ENCODE peak calls at places on chromosomes 6 and 20, in eight cellular contexts. U is CD8-positive, alpha-beta memory T cell; G is effector memory CD4-positive, alpha-beta T cell; Z is fibroblast of lung; P is naive thymus-derived CD4-positive, alpha-beta T cell; W is Panc1; E is GM23338; X is tibial artery. C is an unnamed sample.
A peak's percentile ranks its signal among the peaks of the same experiment; 100 is the strongest.

GRCh38 chr6:34580707-34581560 is 24.8 kb upstream of the SPDEF start:
- DNase-seq in U (no peak), G (no peak), Z (peak; percentile 50), P (no peak), W (no peak), E (no peak), X (no peak), C (no peak)

GRCh38 chr20:53736757-53737403 is 143.2 kb upstream of the ZNF217 start:
- DNase-seq in U (no peak), G (no peak), Z (no peak), P (no peak), W (peak; percentile 57), E (peak; percentile 80), X (no peak), C (no peak)

GRCh38 chr6:130365166-130366010 is 429 bp upstream of the TMEM200A start:
- DNase-seq in U (peak; percentile 59), G (no peak), Z (peak; percentile 68), P (peak; percentile 63), W (no peak), E (peak; percentile 90), X (peak; percentile 47), C (no peak)

GRCh38 chr6:35092362-35093117 is 48.6 kb downstream of the TCP11 start:
- DNase-seq in U (no peak), G (no peak), Z (peak; percentile 44), P (no peak), W (no peak), E (no peak), X (no peak), C (no peak)

GRCh38 chr20:25584905-25585704 is at the start of gene NINL:
- DNase-seq in U (peak; percentile 53), G (peak; percentile 3), Z (peak; percentile 50), P (peak; percentile 64), W (no peak), E (peak; percentile 72), X (peak; percentile 51), C (peak; percentile 49)

GRCh38 chr20:17620371-17621228 is 50.7 kb downstream of the DSTN start:
- DNase-seq in U (peak; percentile 36), G (no peak), Z (no peak), P (no peak), W (no peak), E (no peak), X (peak; percentile 19), C (no peak)

GRCh38 chr6:149154137-149154900 is 163.2 kb upstream of the TAB2 start:
- DNase-seq in U (no peak), G (no peak), Z (no peak), P (no peak), W (no peak), E (no peak), X (no peak), C (no peak)

GRCh38 chr6:163872335-163872734 is 457.8 kb downstream of the QKI start:
- DNase-seq in U (no peak), G (no peak), Z (peak; percentile 90), P (no peak), W (no peak), E (no peak), X (no peak), C (peak; percentile 37)

GRCh38 chr6:4242593-4242992 is 107.2 kb upstream of the ECI2 start:
- DNase-seq in U (no peak), G (no peak), Z (no peak), P (no peak), W (no peak), E (no peak), X (no peak), C (no peak)

GRCh38 chr20:36064661-36065426 is 89.7 kb upstream of the EPB41L1 start:
- DNase-seq in U (peak; percentile 95), G (peak; percentile 88), Z (peak; percentile 78), P (peak; percentile 94), W (peak; percentile 35), E (peak; percentile 94), X (peak; percentile 94), C (peak; percentile 94)

GRCh38 chr6:11236915-11237314 is 4.4 kb upstream of the NEDD9 start:
- DNase-seq in U (no peak), G (no peak), Z (no peak), P (no peak), W (no peak), E (no peak), X (no peak), C (no peak)
- H3K4me1 ChIP-seq in U (peaks cover 30% of the 10 kb centered on the region), G (peaks cover 21% of the 10 kb centered on the region), Z (peaks cover 2% of the 10 kb centered on the region), P (peaks cover 22% of the 10 kb centered on the region), W (no peaks in the 10 kb centered on the region), E (peaks cover 14% of the 10 kb centered on the region), X (peaks cover 36% of the 10 kb centered on the region), C (no peaks in the 10 kb centered on the region)

DNA sequence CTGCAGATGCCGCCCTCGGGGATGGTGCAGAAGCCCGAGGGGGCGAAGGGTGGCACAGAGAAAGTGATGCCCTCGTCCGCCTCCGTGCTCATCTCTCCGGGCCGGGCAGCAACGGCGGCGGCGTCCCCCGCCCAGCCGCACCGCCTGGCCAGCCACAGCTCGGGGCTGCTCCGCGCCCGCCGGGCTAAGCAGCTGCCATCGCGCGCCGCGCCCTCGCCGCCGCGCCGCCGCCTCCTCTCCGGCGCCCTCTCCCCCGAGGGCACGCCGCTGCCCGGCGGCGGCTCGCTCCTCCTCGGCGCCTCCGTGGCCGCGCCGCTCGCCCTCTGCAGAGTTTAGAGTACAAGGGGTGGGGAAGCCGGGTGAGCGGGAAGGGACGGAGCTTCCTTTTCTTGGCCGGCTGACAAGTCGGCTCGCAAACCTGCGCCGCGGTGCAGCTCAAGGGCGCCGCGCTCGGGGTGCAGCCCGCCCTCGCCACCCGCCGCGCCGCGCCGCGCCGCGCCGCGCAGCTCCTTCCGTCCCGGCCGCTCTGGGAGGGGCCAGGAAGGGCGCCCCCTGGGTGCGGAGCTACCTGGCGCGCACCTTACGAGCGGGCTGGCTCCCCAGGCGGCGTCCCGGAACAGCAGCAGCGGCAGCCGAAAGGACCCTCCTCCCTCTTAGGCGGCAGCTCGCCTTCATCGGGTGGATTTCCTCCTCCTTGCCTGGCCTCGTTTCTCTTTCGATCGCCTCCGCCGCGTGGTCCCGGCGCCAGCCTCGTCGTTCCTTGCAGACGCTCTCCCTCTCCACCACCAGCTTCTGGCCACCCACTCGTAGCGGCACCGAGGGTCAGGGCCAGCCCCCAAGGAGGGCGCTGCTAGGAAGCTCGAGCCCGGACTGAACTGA is at the start of gene MAP3K5:
- DNase-seq in U (peak; percentile 93), G (peak; percentile 85), Z (peak; percentile 88), P (peak; percentile 90), W (no peak), E (peak; percentile 72), X (peak; percentile 85), C (peak; percentile 88)
- H3K27ac ChIP-seq in U (peak within 1 kb of the TSS; percentile 94), G (peak within 1 kb of the TSS; percentile 99), Z (peak within 1 kb of the TSS; percentile 88), P (peak within 1 kb of the TSS; percentile 97), W (peak within 1 kb of the TSS; percentile 87), E (no peak within 1 kb of the TSS), X (peak within 1 kb of the TSS; percentile 98), C (peak within 1 kb of the TSS; percentile 98)

GRCh38 chr6:150243620-150244314 is 100.9 kb downstream of the PPP1R14C start:
- DNase-seq in U (no peak), G (no peak), Z (no peak), P (no peak), W (no peak), E (no peak), X (no peak), C (no peak)
- H3K4me1 ChIP-seq in U (no peaks in the 10 kb centered on the region), G (no peaks in the 10 kb centered on the region), Z (no peaks in the 10 kb centered on the region), P (no peaks in the 10 kb centered on the region), W (no peaks in the 10 kb centered on the region), E (no peaks in the 10 kb centered on the region), X (no peaks in the 10 kb centered on the region), C (no peaks in the 10 kb centered on the region)

DNA sequence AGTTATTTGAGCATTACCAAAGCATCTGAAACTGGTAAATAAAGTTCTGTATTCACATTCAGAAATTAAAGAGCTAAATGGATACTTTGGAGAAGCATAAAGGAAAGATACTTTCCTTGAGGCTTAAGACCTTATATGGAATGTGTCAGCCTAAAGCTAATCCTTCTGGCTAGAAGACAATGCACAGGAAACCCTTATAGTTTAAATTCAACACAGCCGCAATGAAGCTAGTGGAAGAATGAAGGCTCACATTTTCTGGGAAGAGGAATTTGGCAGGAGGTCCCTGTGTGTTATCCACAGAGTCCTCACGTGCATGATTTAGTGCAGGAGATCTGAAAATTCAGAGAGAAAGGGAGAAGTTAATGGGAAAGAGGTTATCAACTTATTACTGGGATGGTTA is 21.5 kb upstream of the CHD6 start:
- DNase-seq in U (no peak), G (no peak), Z (no peak), P (no peak), W (no peak), E (peak; percentile 28), X (no peak), C (no peak)
- H3K27ac ChIP-seq in U (no peak overlapping the region), G (no peak overlapping the region), Z (no peak overlapping the region), P (no peak overlapping the region), W (no peak overlapping the region), E (no peak overlapping the region), X (no peak overlapping the region), C (no peak overlapping the region)

C was measured in prostate gland.